ENCODE peak calls at places on chromosomes 12 and 14, in five cellular contexts. L is aorta; A is stimulated activated CD8-positive, alpha-beta memory T cell treated with anti-CD3 and anti-CD28 coated beads, Interleukin-2, amount 100 ng/mL, for 48 hours; Z is head of caudate nucleus; S is HCEC 1CT. E is an unnamed sample.

GRCh38 chr14:46344327-46344937 is 307.1 kb downstream of the RPL10L start:
- DNase-seq in L (no peak), A (no peak), Z (peak), S (no peak), E (no peak)

GRCh38 chr14:21039585-21040369 is 2.4 kb upstream of the RNASE7 start:
- DNase-seq in L (peak), A (no peak), Z (peak), S (peak), E (no peak)

GRCh38 chr12:62799126-62799736 is 135.7 kb downstream of the PPM1H start:
- DNase-seq in L (no peak), A (no peak), Z (peak), S (peak), E (no peak)

GRCh38 chr14:99531221-99532096 is 50.2 kb downstream of the CCNK start:
- DNase-seq in L (no peak), A (no peak), Z (no peak), S (peak), E (no peak)

GRCh38 chr14:35220920-35221319 is 71.3 kb upstream of the PSMA6 start:
- DNase-seq in L (no peak), A (no peak), Z (no peak), S (no peak), E (no peak)

GRCh38 chr12:123931686-123932321 is 40.8 kb downstream of the CCDC92 start:
- DNase-seq in L (no peak), A (peak), Z (no peak), S (no peak), E (no peak)

GRCh38 chr14:87430810-87431209 is 562.2 kb downstream of the GALC start:
- DNase-seq in L (no peak), A (no peak), Z (no peak), S (peak), E (no peak)

GRCh38 chr12:108175310-108175709 is 46.2 kb downstream of the WSCD2 start:
- DNase-seq in L (no peak), A (no peak), Z (no peak), S (no peak), E (no peak)

GRCh38 chr14:38098074-38098846 is 109.4 kb upstream of the SSTR1 start:
- DNase-seq in L (peak), A (no peak), Z (no peak), S (peak), E (no peak)

GRCh38 chr12:52238206-52238840 is 5.3 kb downstream of the KRT7 start:
- DNase-seq in L (no peak), A (no peak), Z (no peak), S (no peak), E (no peak)

GRCh38 chr12:121456551-121456950 is 56.6 kb downstream of the RNF34 start:
- DNase-seq in L (no peak), A (no peak), Z (no peak), S (no peak), E (no peak)

GRCh38 chr14:53458368-53458814 is 305.3 kb upstream of the DDHD1 start:
- DNase-seq in L (no peak), A (no peak), Z (no peak), S (peak), E (no peak)

GRCh38 chr12:69880566-69880965 is 55.5 kb downstream of the MYRFL start:
- DNase-seq in L (no peak), A (no peak), Z (no peak), S (no peak), E (no peak)

GRCh38 chr14:79583738-79584405 is 627.4 kb downstream of the DIO2 start:
- DNase-seq in L (no peak), A (no peak), Z (no peak), S (peak), E (no peak)

GRCh38 chr12:118034429-118035193 is 18.1 kb downstream of the RFC5 start:
- DNase-seq in L (no peak), A (no peak), Z (peak), S (peak), E (no peak)

GRCh38 chr12:102419094-102419764 is 61.1 kb downstream of the IGF1 start:
- DNase-seq in L (peak), A (no peak), Z (no peak), S (no peak), E (no peak)

GRCh38 chr14:68945585-68946289 is 33.4 kb downstream of the ACTN1 start:
- DNase-seq in L (peak), A (peak), Z (no peak), S (no peak), E (no peak)

GRCh38 chr14:52755607-52756316 is 25.8 kb downstream of the STYX start:
- DNase-seq in L (no peak), A (no peak), Z (no peak), S (no peak), E (no peak)

GRCh38 chr12:48542300-48542928 is 17.0 kb downstream of the OR8S1 start:
- DNase-seq in L (no peak), A (peak), Z (peak), S (peak), E (no peak)

GRCh38 chr12:84502180-84502857 is 410.3 kb downstream of the SLC6A15 start:
- DNase-seq in L (no peak), A (no peak), Z (no peak), S (no peak), E (no peak)

GRCh38 chr14:96792003-96792402 is 5.2 kb upstream of the VRK1 start:
- DNase-seq in L (no peak), A (no peak), Z (no peak), S (no peak), E (no peak)

GRCh38 chr12:88934163-88934747 is 354.0 kb upstream of the KITLG start:
- DNase-seq in L (no peak), A (no peak), Z (no peak), S (peak), E (no peak)

GRCh38 chr12:63036216-63036973 is 101.4 kb upstream of the PPM1H start:
- DNase-seq in L (no peak), A (no peak), Z (no peak), S (no peak), E (no peak)

GRCh38 chr12:95959107-95959506 is 16.0 kb downstream of the AMDHD1 start:
- DNase-seq in L (no peak), A (no peak), Z (no peak), S (peak), E (no peak)

GRCh38 chr12:104599985-104600712 is 143.4 kb downstream of the CHST11 start:
- DNase-seq in L (no peak), A (no peak), Z (no peak), S (no peak), E (no peak)

GRCh38 chr14:75456069-75457023 is 28.5 kb downstream of the JDP2 start:
- DNase-seq in L (peak), A (no peak), Z (peak), S (no peak), E (no peak)

GRCh38 chr14:75389679-75390078 is 38.1 kb upstream of the JDP2 start:
- DNase-seq in L (no peak), A (no peak), Z (no peak), S (peak), E (no peak)

GRCh38 chr12:57631566-57632368 is 1.2 kb downstream of the B4GALNT1 start:
- DNase-seq in L (no peak), A (no peak), Z (no peak), S (no peak), E (peak)

GRCh38 chr14:81430284-81430683 is 30.2 kb upstream of the STON2 start:
- DNase-seq in L (no peak), A (no peak), Z (peak), S (no peak), E (no peak)

GRCh38 chr12:25377475-25378179 is 126.9 kb upstream of the KRAS start:
- DNase-seq in L (no peak), A (peak), Z (no peak), S (peak), E (no peak)

GRCh38 chr12:46359667-46360280 is 12.8 kb downstream of the SLC38A2 start:
- DNase-seq in L (no peak), A (no peak), Z (no peak), S (peak), E (no peak)

E was measured in coronary artery.